ENCODE peak calls at places on chromosomes 13 and 19, in four cellular contexts. Y, K, R and S are unnamed samples.

GRCh38 chr19:2167896-2168618 is 4.3 kb downstream of the DOT1L start:
- DNase-seq in K (no peak), Y (peak; percentile 44), R (no peak), S (peak; percentile 65)

GRCh38 chr19:54420068-54420382 is 4.8 kb downstream of the TTYH1 start:
- DNase-seq in K (no peak), Y (no peak), R (peak; percentile 83), S (no peak)

GRCh38 chr13:112859817-112860190 is 109.2 kb upstream of the MCF2L start:
- DNase-seq in Y (peak; percentile 82), K (no peak), R (no peak), S (no peak)

GRCh38 chr13:44967656-44968451 is 21.4 kb downstream of the NUFIP1 start:
- DNase-seq in Y (peak; percentile 31), R (no peak), K (no peak), S (no peak)

GRCh38 chr13:114109646-114110045 is 22.8 kb downstream of the RASA3 start:
- DNase-seq in R (no peak), Y (no peak), K (no peak), S (no peak)

GRCh38 chr13:46640843-46641242 is 87.9 kb downstream of the LRCH1 start:
- DNase-seq in R (no peak), K (no peak), Y (peak; percentile 58), S (no peak)

GRCh38 chr13:87810391-87810801 is 139.2 kb downstream of the SLITRK5 start:
- DNase-seq in R (peak; percentile 71), Y (no peak), K (no peak), S (no peak)

GRCh38 chr13:73693215-73693614 is 441.0 kb downstream of the KLF12 start:
- DNase-seq in Y (no peak), R (no peak), K (no peak), S (no peak)

GRCh38 chr13:46386996-46387851 is at the start of gene RUBCNL:
- DNase-seq in K (peak; percentile 57), R (peak; percentile 77), Y (no peak), S (peak; percentile 33)

GRCh38 chr13:106246817-106247216 is 288.6 kb downstream of the EFNB2 start:
- DNase-seq in R (no peak), K (no peak), Y (no peak), S (no peak)

GRCh38 chr19:30423481-30423880 is 51.3 kb downstream of the ZNF536 start:
- DNase-seq in K (no peak), R (no peak), Y (no peak), S (no peak)

GRCh38 chr19:54047626-54048025 is 16.1 kb downstream of the VSTM1 start:
- DNase-seq in K (no peak), R (no peak), Y (no peak), S (no peak)

GRCh38 chr13:46492946-46493345 is 60.0 kb upstream of the LRCH1 start:
- DNase-seq in R (no peak), K (peak; percentile 37), Y (peak; percentile 48), S (peak; percentile 22)

GRCh38 chr13:24264976-24265375 is 44.4 kb upstream of the C1QTNF9 start:
- DNase-seq in R (no peak), K (no peak), Y (no peak), S (no peak)

GRCh38 chr13:88339271-88339741 is 668.1 kb downstream of the SLITRK5 start:
- DNase-seq in R (no peak), K (no peak), Y (no peak), S (no peak)

GRCh38 chr19:10655457-10656312 is 1.5 kb downstream of the ILF3 start:
- DNase-seq in R (no peak), K (no peak), Y (peak; percentile 44), S (peak; percentile 76)

GRCh38 chr19:45781282-45782161 is 768 bp downstream of the DMPK start:
- DNase-seq in K (no peak), Y (no peak), R (no peak), S (no peak)

GRCh38 chr13:24011266-24011665 is 114.0 kb upstream of the C1QTNF9B start:
- DNase-seq in Y (no peak), K (no peak), R (no peak), S (peak; percentile 21)

GRCh38 chr13:109995578-109995977 is 209.2 kb upstream of the IRS2 start:
- DNase-seq in K (no peak), Y (no peak), R (no peak), S (no peak)

GRCh38 chr13:79749985-79750551 is 269.1 kb downstream of the NDFIP2 start:
- DNase-seq in Y (peak; percentile 97), R (no peak), K (peak; percentile 21), S (peak; percentile 90)

GRCh38 chr13:67841071-67841470 is 610.9 kb upstream of the PCDH9 start:
- DNase-seq in Y (no peak), R (peak; percentile 66), K (no peak), S (no peak)

GRCh38 chr13:110575322-110576069 is 14.0 kb upstream of the RAB20 start:
- DNase-seq in K (no peak), Y (peak; percentile 48), R (no peak), S (no peak)

GRCh38 chr13:96671073-96671472 is 323.2 kb downstream of the OXGR1 start:
- DNase-seq in R (no peak), Y (no peak), K (no peak), S (no peak)

GRCh38 chr13:75931116-75931515 is 295.0 kb downstream of the LMO7 start:
- DNase-seq in K (no peak), R (no peak), Y (peak; percentile 11), S (no peak)

GRCh38 chr13:76886292-76887061 is at the start of gene KCTD12:
- DNase-seq in Y (peak; percentile 73), K (peak; percentile 80), R (no peak), S (peak; percentile 88)

GRCh38 chr13:79457948-79458347 is 23.0 kb upstream of the NDFIP2 start:
- DNase-seq in Y (peak; percentile 91), R (no peak), K (no peak), S (peak; percentile 75)

GRCh38 chr19:4304509-4305252 is at the start of gene FSD1:
- DNase-seq in Y (peak; percentile 40), R (peak; percentile 95), K (peak; percentile 80), S (no peak)

GRCh38 chr13:100645382-100645781 is 29.2 kb downstream of the TMTC4 start:
- DNase-seq in Y (no peak), K (no peak), R (no peak), S (no peak)

GRCh38 chr19:17553256-17553655 is 2.2 kb upstream of the COLGALT1 start:
- DNase-seq in K (no peak), Y (peak; percentile 95), R (no peak), S (peak; percentile 9)
- H4K91ac ChIP-seq in K (no peak overlapping the region), Y (no peak overlapping the region), R (no peak overlapping the region), S (no peak overlapping the region)

GRCh38 chr13:42014119-42014518 is 34.3 kb upstream of the DGKH start:
- DNase-seq in K (no peak), R (no peak), Y (no peak), S (no peak)

GRCh38 chr13:42007844-42008243 is 40.6 kb upstream of the DGKH start:
- DNase-seq in K (no peak), R (no peak), Y (peak; percentile 79), S (no peak)

GRCh38 chr13:42011601-42012401 is 36.6 kb upstream of the DGKH start:
- DNase-seq in Y (no peak), R (no peak), K (no peak), S (peak; percentile 17)

DNA sequence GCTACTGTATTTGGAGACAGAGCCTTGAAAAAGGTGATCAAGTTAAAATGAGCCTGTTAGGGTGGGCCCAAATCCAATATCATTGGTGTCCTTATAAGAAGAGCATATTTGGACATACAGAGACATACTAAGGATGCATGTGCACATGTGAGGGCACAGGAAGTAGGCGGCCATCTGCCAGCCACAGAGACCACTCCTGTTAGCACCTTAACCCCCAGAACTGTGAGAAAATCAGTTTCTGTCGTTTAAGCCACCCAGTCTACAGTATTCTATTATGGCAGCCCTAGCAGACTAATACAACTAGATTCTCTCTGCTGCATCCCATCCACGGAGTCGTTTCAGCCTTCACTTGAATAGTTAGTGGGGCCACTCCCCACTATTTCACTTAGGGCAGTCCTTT is 39.4 kb upstream of the DGKH start:
- DNase-seq in R (no peak), Y (no peak), K (no peak), S (no peak)
- H3K4me3 ChIP-seq in R (no peak overlapping the region), Y (no peak overlapping the region), K (no peak overlapping the region), S (no peak overlapping the region)

DNA sequence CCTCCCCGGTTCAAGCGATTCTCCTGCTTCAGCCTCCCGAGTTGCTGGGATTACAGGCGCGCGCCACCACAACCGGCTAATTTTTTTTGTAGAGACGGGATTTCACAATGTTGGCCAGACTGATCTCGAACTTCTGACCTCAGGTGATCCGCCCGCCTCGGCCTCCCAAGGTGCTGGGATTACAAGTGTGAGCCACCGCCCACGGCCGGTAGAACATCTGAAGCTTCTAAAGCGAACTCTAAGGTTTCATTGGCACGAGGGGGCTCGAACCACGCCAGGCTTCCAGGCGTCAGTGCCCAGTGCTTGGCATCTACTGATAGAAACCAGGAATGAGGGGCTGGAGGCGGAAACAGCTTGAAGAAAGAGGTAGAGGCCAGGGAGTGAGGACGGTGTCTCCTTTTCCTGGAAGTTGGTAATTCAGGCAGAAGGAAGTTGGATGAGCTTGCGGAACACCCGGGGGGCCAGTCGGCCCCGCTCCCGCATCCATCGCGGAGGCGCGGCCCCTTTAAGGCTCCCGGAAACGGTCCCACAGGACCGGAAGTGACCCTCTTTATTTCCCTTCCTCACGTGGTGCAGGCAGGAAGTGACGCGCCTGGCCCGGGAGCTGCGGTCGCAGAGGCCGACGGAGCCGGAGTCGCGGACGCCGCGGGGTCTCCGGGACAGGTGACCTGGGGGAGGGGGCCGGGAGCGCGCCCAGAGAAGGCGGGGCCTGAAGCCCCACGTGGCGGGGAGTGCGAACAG is at the start of gene CCDC9:
- DNase-seq in K (peak; percentile 95), R (peak; percentile 96), Y (peak; percentile 95), S (peak; percentile 94)
- H3K4ac ChIP-seq in K (no peak within 1 kb of the TSS), R (no peak within 1 kb of the TSS), Y (peak within 1 kb of the TSS; percentile 99), S (peak within 1 kb of the TSS; percentile 71)

GRCh38 chr19:43505941-43506340 is 1.4 kb upstream of the PHLDB3 start:
- DNase-seq in K (no peak), R (no peak), Y (no peak), S (no peak)

GRCh38 chr19:43507880-43508279 is 3.3 kb upstream of the PHLDB3 start:
- DNase-seq in Y (no peak), R (no peak), K (no peak), S (no peak)

GRCh38 chr19:43505186-43505456 is 575 bp upstream of the PHLDB3 start:
- DNase-seq in R (no peak), Y (no peak), K (no peak), S (no peak)

GRCh38 chr19:43504426-43505185 is at the start of gene PHLDB3:
- DNase-seq in R (no peak), K (no peak), Y (peak; percentile 9), S (peak; percentile 39)

GRCh38 chr19:43506629-43507028 is 2.1 kb upstream of the PHLDB3 start:
- DNase-seq in Y (no peak), K (no peak), R (no peak), S (no peak)
- H4K91ac ChIP-seq in Y (no peak overlapping the region), K (no peak overlapping the region), R (no peak overlapping the region), S (no peak overlapping the region)

DNA sequence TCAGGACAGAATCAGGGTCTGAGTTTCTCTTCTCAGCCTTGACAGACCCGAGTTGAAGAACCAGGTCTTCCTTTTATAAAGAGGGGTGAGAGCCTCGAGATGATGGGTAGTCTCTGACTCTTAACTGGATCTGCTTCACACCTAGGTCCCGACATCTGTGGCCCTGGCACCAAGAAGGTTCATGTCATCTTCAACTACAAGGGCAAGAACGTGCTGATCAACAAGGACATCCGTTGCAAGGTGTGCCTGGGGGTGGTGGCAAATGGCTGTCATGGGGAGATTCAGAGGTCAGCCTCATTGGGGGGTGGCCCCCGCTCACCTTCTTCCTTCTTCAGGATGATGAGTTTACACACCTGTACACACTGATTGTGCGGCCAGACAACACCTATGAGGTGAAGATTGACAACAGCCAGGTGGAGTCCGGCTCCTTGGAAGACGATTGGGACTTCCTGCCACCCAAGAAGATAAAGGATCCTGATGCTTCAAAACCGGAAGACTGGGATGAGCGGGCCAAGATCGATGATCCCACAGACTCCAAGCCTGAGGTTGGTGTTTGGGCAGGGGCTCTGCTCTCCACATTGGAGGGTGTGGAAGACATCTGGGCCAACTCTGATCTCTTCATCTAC is 1.6 kb downstream of the CALR start:
- DNase-seq in Y (no peak), K (no peak), R (no peak), S (no peak)
- H3K4me3 ChIP-seq in Y (peak overlapping the region; percentile 80), K (peak overlapping the region; percentile 51), R (peak overlapping the region; percentile 91), S (peak overlapping the region; percentile 4)